ENCODE peak calls at places on chromosomes 1 and 21, in four cellular contexts. E is endothelial cell of umbilical vein, G is transverse colon, T is breast epithelium. J is an unnamed sample.

GRCh38 chr1:47579809-47580208 is 142.0 kb downstream of the FOXD2 start:
- DNase-seq in E (no peak), G (no peak), T (no peak), J (no peak)

GRCh38 chr1:20372676-20373075 is 82.0 kb downstream of the VWA5B1 start:
- DNase-seq in E (no peak), G (no peak), T (no peak), J (no peak)

GRCh38 chr1:37481289-37482003 is 7.1 kb downstream of the ZC3H12A start:
- DNase-seq in E (no peak), G (peak; percentile 13), T (no peak), J (no peak)

GRCh38 chr1:164575356-164575755 is 16.4 kb downstream of the PBX1 start:
- DNase-seq in E (no peak), G (no peak), T (no peak), J (no peak)

GRCh38 chr1:230153655-230154296 is 86.7 kb downstream of the GALNT2 start:
- DNase-seq in E (no peak), G (no peak), T (no peak), J (no peak)

GRCh38 chr1:73781257-73781656 is 416.7 kb downstream of the LRRIQ3 start:
- DNase-seq in E (no peak), G (no peak), T (no peak), J (no peak)

GRCh38 chr1:166947398-166948043 is 27.8 kb downstream of the ILDR2 start:
- DNase-seq in E (peak; percentile 24), G (peak; percentile 14), T (no peak), J (no peak)

GRCh38 chr1:1942753-1943656 is 23.9 kb upstream of the TMEM52 start:
- DNase-seq in E (no peak), G (peak; percentile 49), T (no peak), J (no peak)

GRCh38 chr1:63662056-63662836 is 69.0 kb downstream of the PGM1 start:
- DNase-seq in E (peak; percentile 24), G (no peak), T (no peak), J (peak; percentile 50)

GRCh38 chr1:170448661-170449158 is 83.3 kb upstream of the GORAB start:
- DNase-seq in E (no peak), G (no peak), T (no peak), J (no peak)

GRCh38 chr21:36699026-36699545 is at the start of gene SIM2:
- DNase-seq in E (no peak), G (no peak), T (no peak), J (no peak)

GRCh38 chr1:66678151-66678550 is 74.1 kb upstream of the DYNLT5 start:
- DNase-seq in E (peak; percentile 43), G (no peak), T (no peak), J (no peak)

GRCh38 chr1:179637211-179637860 is 45.7 kb downstream of the TDRD5 start:
- DNase-seq in E (no peak), G (no peak), T (no peak), J (no peak)

GRCh38 chr1:6011161-6011945 is 19.1 kb upstream of the NPHP4 start:
- DNase-seq in E (no peak), G (no peak), T (no peak), J (no peak)

GRCh38 chr1:37482004-37482785 is 7.8 kb downstream of the ZC3H12A start:
- DNase-seq in E (no peak), G (no peak), T (no peak), J (peak; percentile 82)

GRCh38 chr1:26677306-26678115 is 18.3 kb upstream of the ARID1A start:
- DNase-seq in E (peak; percentile 88), G (peak; percentile 92), T (peak; percentile 82), J (peak; percentile 64)

GRCh38 chr1:227870375-227870774 is 54.9 kb downstream of the PRSS38 start:
- DNase-seq in E (no peak), G (no peak), T (no peak), J (no peak)

GRCh38 chr1:159752135-159752580 is 28.6 kb upstream of the DUSP23 start:
- DNase-seq in E (peak; percentile 82), G (peak; percentile 42), T (peak; percentile 55), J (peak; percentile 85)

GRCh38 chr1:161805399-161806197 is 39.5 kb downstream of the ATF6 start:
- DNase-seq in E (no peak), G (no peak), T (no peak), J (no peak)

GRCh38 chr21:28900481-28900880 is 92.2 kb downstream of the LTN1 start:
- DNase-seq in E (no peak), G (no peak), T (no peak), J (no peak)

GRCh38 chr1:228376651-228377631 is 29.7 kb downstream of the TRIM11 start:
- DNase-seq in E (no peak), G (no peak), T (no peak), J (peak; percentile 81)

GRCh38 chr1:181604482-181604881 is 121.2 kb downstream of the CACNA1E start:
- DNase-seq in E (no peak), G (no peak), T (no peak), J (no peak)

GRCh38 chr1:3196577-3197245 is 127.7 kb downstream of the PRDM16 start:
- DNase-seq in E (no peak), G (no peak), T (no peak), J (no peak)

GRCh38 chr1:32337855-32338636 is 2.0 kb upstream of the MARCKSL1 start:
- DNase-seq in E (no peak), G (peak; percentile 56), T (no peak), J (no peak)

GRCh38 chr1:64245495-64245894 is 42.1 kb downstream of the UBE2U start:
- DNase-seq in E (peak; percentile 14), G (no peak), T (no peak), J (no peak)

GRCh38 chr1:228977307-228977706 is 242.0 kb downstream of the RHOU start:
- DNase-seq in E (no peak), G (no peak), T (no peak), J (no peak)

GRCh38 chr1:54715493-54716298 is at the start of gene TTC4:
- DNase-seq in E (peak; percentile 81), G (peak; percentile 87), T (peak; percentile 78), J (peak; percentile 77)
- TF ChIP-seq POLR2A in E (peak; percentile 96), G (peak; percentile 58), T (no peak), J (no peak)

DNA sequence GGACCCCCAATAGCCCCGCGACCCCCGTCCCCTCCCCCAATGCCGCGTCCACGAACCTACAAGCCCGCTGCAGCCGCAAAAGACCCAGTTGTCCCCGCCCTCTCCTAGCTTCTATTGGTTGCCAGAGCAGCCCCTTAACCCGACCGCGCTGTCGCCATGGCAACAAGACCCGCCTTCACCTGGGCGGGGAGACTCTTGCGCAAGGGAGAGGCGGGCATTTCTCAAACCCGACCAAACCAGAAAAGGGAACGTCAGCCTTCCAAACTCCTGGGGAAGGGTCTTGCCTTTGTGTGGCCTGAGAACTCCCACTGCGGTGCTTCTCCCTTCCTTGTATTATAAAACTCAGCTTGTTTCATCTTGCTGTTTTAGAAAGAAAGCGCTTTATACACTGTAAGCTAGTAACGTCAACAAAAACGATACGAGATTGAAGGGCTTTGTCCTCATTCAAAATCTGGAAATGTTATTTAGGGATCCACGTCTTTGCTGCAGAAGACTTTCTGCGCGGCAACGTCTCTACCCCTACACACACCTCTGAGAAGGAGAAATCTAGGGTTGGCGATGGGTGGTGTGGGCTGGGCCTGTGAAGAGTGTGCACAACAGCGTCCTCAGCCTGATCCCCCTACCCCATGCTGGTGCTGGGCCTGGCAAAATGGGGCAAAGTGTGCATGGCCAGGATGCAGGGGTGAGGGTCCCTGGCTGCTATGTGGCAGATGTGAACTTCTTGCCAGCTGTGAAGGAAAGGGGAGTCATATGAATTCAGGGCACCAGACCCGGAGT is at the start of gene TMEM9:
- DNase-seq in E (peak; percentile 96), G (peak; percentile 98), T (peak; percentile 99), J (peak; percentile 100)
- TF ChIP-seq POLR2A in E (no peak), G (no peak), T (peak; percentile 23), J (no peak)

GRCh38 chr1:183234660-183235476 is 48.8 kb downstream of the LAMC2 start:
- DNase-seq in E (peak; percentile 98), G (peak; percentile 33), T (no peak), J (peak; percentile 94)
- TF ChIP-seq POLR2A in E (no peak), G (no peak), T (no peak), J (no peak)

DNA sequence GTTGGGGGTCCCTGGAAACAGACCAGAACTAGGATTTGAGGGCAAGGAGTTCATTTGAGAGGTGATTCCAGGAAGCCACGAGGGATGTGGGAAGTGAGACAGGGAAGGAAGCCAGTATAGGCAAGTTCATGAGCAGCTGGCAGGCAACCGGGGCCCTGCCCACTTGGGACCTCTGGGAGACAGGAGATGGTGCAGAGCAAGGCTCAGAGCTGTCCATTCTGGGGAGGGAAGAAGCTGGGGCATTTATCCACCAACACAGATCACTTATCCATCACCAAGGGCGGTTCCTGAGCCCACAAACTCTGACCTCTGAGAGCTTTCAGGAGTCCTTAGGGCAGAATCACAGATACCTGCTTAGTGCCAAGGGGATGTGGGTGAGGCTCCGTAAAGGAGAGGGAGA is 16.8 kb downstream of the EDN2 start:
- DNase-seq in E (no peak), G (no peak), T (no peak), J (no peak)
- TF ChIP-seq POLR2A in E (no peak), G (no peak), T (no peak), J (no peak)

DNA sequence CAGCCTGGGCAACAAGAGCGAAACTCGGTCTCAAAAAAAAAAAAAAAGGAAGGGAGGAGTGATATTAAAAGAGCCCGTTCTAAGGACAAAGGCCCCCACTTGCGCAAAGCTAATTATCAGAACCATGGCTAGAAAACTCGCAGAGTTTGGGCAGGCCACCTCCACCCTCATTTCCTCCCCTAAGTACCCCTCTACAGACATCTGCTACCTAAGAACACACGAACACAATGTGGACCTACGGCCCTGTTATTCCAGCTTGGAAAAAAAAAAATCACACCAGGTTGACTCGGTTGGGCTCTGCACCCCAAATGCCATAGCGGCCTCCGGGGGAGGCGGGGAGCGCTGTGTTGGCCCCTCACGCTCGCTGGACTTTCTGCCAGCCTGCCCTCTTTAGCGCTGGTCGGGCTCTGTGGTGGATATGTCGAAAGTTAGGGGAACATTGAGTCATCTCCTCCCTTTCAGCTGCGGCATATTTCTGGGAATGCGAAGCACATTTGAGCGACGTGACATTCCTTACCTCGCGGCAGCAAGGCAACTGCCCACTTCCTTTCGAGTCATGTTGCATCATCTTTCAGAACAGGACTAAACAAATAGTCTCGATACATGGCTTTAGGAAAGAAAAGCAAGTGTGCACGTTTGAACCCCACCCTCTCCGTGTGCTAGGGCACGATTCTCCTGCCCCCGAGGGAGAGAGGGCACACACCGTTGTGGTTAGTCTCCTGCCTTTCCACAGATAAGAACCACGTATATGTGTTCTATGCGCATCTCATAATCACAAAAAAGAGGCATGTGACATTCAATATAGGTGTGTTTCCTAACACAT is 106.1 kb upstream of the SLC45A1 start:
- DNase-seq in E (peak; percentile 92), G (peak; percentile 26), T (no peak), J (peak; percentile 67)
- TF ChIP-seq POLR2A in E (peak; percentile 32), G (no peak), T (no peak), J (no peak)

DNA sequence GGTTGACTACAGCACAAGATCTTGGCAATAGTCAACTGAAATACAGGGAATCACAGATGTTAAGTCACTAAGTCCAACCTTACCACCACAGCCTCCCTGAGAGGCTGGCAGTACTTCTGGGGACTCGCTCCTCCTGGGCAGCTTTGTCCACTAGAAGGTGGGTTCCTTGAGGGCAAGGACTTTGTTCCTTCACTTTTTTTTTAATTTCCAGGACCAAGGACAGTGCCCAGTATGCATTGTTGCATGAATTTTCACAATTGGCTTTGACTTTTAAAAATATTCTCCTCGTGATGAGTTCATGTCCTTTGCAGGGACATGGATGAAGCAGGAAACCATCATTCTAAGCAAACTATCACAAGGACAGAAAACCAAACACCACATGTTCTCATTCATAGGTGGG is 96.7 kb upstream of the IGSF21 start:
- DNase-seq in E (no peak), G (no peak), T (no peak), J (no peak)
- TF ChIP-seq POLR2A in E (no peak), G (no peak), T (no peak), J (no peak)